ENCODE peak calls at places on chromosomes 11 and 22, in five cellular contexts. J is A549, D is K562, C is HepG2, H is GM12878. M is an unnamed sample.

GRCh38 chr22:26432619-26433311 is 3.7 kb downstream of the ASPHD2 start:
- DNase-seq in H (peak), C (no peak), D (no peak), J (no peak), M (no peak)

GRCh38 chr11:61008971-61009370 is 37.5 kb downstream of the CD6 start:
- DNase-seq in H (no peak), J (no peak), D (no peak), C (no peak), M (no peak)

GRCh38 chr11:68753300-68753699 is 2.0 kb upstream of the TESMIN start:
- DNase-seq in H (no peak), J (no peak), C (no peak), D (no peak), M (no peak)

GRCh38 chr11:110305169-110306018 is 9.0 kb upstream of the RDX start:
- DNase-seq in C (peak), H (no peak), J (peak), D (no peak), M (no peak)

GRCh38 chr11:64100345-64100744 is 64.6 kb downstream of the FLRT1 start:
- DNase-seq in C (no peak), H (no peak), D (peak), J (no peak), M (peak)

GRCh38 chr11:76048763-76049162 is 157.5 kb downstream of the WNT11 start:
- DNase-seq in C (no peak), D (no peak), J (peak), H (no peak), M (peak)

GRCh38 chr22:48224332-48224731 is 1461.9 kb downstream of the TBC1D22A start:
- DNase-seq in C (no peak), H (no peak), D (no peak), J (no peak), M (no peak)

GRCh38 chr11:63829823-63830489 is 9.0 kb upstream of the MARK2 start:
- DNase-seq in D (peak), J (peak), H (no peak), C (peak), M (peak)

GRCh38 chr11:134069996-134070845 is 1.3 kb downstream of the JAM3 start:
- DNase-seq in C (no peak), J (no peak), H (no peak), D (no peak), M (no peak)

GRCh38 chr11:83151274-83151977 is 5.5 kb upstream of the PCF11 start:
- DNase-seq in D (peak), H (no peak), C (no peak), J (peak), M (no peak)

GRCh38 chr22:41117127-41117965 is 25.0 kb downstream of the EP300 start:
- DNase-seq in J (no peak), C (no peak), H (no peak), D (no peak), M (no peak)

GRCh38 chr22:50399751-50400331 is 56.7 kb downstream of the PPP6R2 start:
- DNase-seq in D (peak), C (peak), H (no peak), J (peak), M (peak)

GRCh38 chr11:10918698-10919097 is 60.8 kb upstream of the ZBED5 start:
- DNase-seq in D (no peak), J (no peak), C (no peak), H (no peak), M (no peak)

GRCh38 chr22:19795617-19796008 is 35.0 kb downstream of the TBX1 start:
- DNase-seq in J (no peak), C (no peak), H (no peak), D (no peak), M (no peak)

GRCh38 chr22:36325163-36326031 is 62.4 kb downstream of the MYH9 start:
- DNase-seq in H (no peak), D (no peak), J (no peak), C (no peak), M (no peak)

GRCh38 chr11:75387742-75388294 is 11.5 kb upstream of the RPS3 start:
- DNase-seq in H (no peak), J (peak), D (no peak), C (no peak), M (no peak)

GRCh38 chr22:39474351-39474991 is 17.7 kb downstream of the MGAT3 start:
- DNase-seq in D (peak), C (no peak), J (no peak), H (no peak), M (peak)

GRCh38 chr11:117819096-117820040 is 5.2 kb downstream of the FXYD2 start:
- DNase-seq in D (peak), J (peak), C (peak), H (no peak), M (peak)

GRCh38 chr11:36711104-36711825 is 113.2 kb upstream of the RAG2 start:
- DNase-seq in J (peak), C (peak), D (peak), H (no peak), M (peak)

GRCh38 chr11:36019722-36020121 is 75.9 kb downstream of the LDLRAD3 start:
- DNase-seq in J (no peak), D (no peak), H (no peak), C (no peak), M (no peak)

GRCh38 chr11:58575377-58576020 is at the start of gene LPXN:
- DNase-seq in H (no peak), C (no peak), D (no peak), J (no peak), M (no peak)

GRCh38 chr11:44178381-44178780 is 82.9 kb downstream of the EXT2 start:
- DNase-seq in H (no peak), D (peak), C (no peak), J (no peak), M (peak)

GRCh38 chr11:90254065-90254464 is 31.2 kb upstream of the CHORDC1 start:
- DNase-seq in C (no peak), J (no peak), H (no peak), D (no peak), M (no peak)

GRCh38 chr22:24138649-24139420 is 42.5 kb upstream of the SUSD2 start:
- DNase-seq in H (no peak), C (no peak), D (no peak), J (no peak), M (no peak)

GRCh38 chr11:115168229-115168671 is 336.0 kb downstream of the CADM1 start:
- DNase-seq in J (no peak), C (no peak), D (no peak), H (no peak), M (no peak)

GRCh38 chr11:62922189-62922589 is 1.0 kb upstream of the CHRM1 start:
- DNase-seq in H (no peak), J (no peak), D (no peak), C (no peak), M (no peak)

GRCh38 chr11:118167253-118167652 is 9.2 kb downstream of the SCN2B start:
- DNase-seq in H (no peak), J (no peak), C (no peak), D (no peak), M (no peak)

GRCh38 chr11:70220920-70221319 is 17.8 kb downstream of the FADD start:
- DNase-seq in D (no peak), C (no peak), H (no peak), J (no peak), M (no peak)

GRCh38 chr22:40635008-40635939 is 1.2 kb downstream of the MRTFA start:
- DNase-seq in C (no peak), H (no peak), J (no peak), D (no peak), M (peak)

GRCh38 chr11:128471138-128471661 is 116.2 kb downstream of the ETS1 start:
- DNase-seq in H (peak), D (no peak), J (no peak), C (no peak), M (no peak)

GRCh38 chr11:46489668-46490560 is 98.3 kb upstream of the CHRM4 start:
- DNase-seq in H (no peak), D (peak), J (peak), C (peak), M (peak)

GRCh38 chr11:5626191-5626590 is 1.4 kb downstream of the TRIM34 start:
- DNase-seq in D (no peak), H (no peak), J (no peak), C (no peak), M (no peak)
- TF ChIP-seq JUNB in D (no peak), H (no peak), J (no peak), C (no peak), M (no peak)

GRCh38 chr11:112563808-112564207 is 303.1 kb upstream of the PLET1 start:
- DNase-seq in C (no peak), D (no peak), H (no peak), J (no peak), M (no peak)
- H3K27ac ChIP-seq in C (no peak), D (no peak), H (no peak), J (no peak), M (no peak)

GRCh38 chr22:37561209-37562048 is 1.1 kb downstream of the CDC42EP1 start:
- DNase-seq in C (peak), D (peak), H (no peak), J (peak), M (peak)

GRCh38 chr22:37564111-37564711 is 3.9 kb downstream of the CDC42EP1 start:
- DNase-seq in J (no peak), H (no peak), C (no peak), D (no peak), M (no peak)

GRCh38 chr22:37565830-37566229 is 5.5 kb downstream of the CDC42EP1 start:
- DNase-seq in H (no peak), C (no peak), D (no peak), J (no peak), M (no peak)

GRCh38 chr22:37562049-37562784 is 1.9 kb downstream of the CDC42EP1 start:
- DNase-seq in J (no peak), H (no peak), C (no peak), D (no peak), M (no peak)

DNA sequence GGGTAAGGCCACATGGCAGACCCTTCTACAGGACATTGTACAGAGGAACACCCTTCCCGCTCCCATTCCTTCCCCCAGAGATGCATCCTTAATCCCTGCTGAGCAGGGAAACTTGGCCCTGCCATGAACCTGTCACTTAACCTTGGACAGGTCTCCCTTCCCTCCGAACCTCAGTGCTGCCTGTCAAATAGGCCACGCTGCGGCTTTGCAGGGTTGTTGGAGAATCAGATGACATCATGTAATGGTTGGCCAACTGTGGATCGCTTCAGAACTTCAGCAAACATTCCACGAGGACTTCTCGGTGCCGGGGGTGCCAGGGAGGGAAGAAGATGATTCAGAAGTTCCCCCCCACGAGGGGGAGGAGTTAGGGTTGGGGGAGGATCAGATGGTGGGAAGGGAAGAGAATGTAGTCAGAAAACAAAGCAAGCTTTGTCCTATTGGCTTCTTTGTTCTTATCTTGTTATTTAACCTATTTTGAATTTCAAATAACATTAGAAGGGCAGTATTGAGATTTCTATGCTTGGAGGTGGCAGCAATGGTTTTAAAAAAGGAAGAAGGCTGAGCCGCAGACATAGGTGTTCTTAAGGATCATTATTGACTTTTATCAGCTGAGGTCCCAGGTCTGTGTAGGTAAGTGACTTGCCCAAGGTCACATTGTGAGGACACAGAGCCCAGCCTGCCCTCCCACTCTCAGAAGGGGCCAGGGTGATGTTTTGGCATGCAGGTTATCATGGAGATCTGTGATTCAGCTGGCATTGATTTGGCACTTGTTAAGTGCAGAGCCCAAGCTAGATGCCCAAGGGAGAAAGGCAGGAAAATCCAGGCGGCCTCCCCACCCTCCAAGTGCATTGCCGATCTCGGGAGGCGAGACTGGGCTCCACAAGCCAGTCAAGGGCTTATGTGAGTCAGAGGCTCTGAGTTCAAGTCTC is 3.1 kb downstream of the CDC42EP1 start:
- DNase-seq in D (peak), H (no peak), C (peak), J (peak), M (peak)
- H3K4me3 ChIP-seq in D (peak), H (no peak), C (peak), J (peak), M (no peak)

GRCh38 chr11:120123946-120124345 is 14.0 kb downstream of the TRIM29 start:
- DNase-seq in C (no peak), H (no peak), D (no peak), J (no peak), M (no peak)
- TF ChIP-seq JUNB in C (no peak), H (no peak), D (no peak), J (no peak), M (no peak)

GRCh38 chr11:107457205-107457557 is 444 bp downstream of the CWF19L2 start:
- DNase-seq in J (no peak), C (no peak), H (no peak), D (peak), M (peak)
- H3K27ac ChIP-seq in J (peak), C (peak), H (peak), D (peak), M (peak)

DNA sequence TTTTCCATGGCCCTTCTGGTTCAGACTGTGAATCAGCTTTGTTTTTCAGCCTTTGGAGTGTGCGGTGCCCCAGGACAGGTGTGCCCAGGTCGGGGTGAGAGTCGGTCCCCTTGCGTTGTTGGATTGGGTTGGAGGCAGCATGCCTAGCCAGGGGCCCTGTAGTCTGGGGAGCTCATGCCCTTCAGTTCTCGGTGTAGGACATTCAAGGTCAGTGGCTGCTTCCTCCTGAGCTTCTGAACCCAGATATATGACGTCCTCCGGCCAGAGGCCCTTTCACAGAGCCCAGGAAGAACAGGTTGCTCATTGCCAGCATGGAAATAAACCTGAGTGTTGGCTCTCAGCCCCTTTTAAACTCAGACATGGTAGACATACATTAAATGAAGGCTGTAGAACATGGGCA is 2.7 kb downstream of the CSRP3 start:
- DNase-seq in D (no peak), J (no peak), C (no peak), H (no peak), M (no peak)
- H3K4me3 ChIP-seq in D (no peak), J (no peak), C (no peak), H (no peak), M (no peak)

GRCh38 chr11:13391217-13391616 is 71.8 kb downstream of the BTBD10 start:
- DNase-seq in C (no peak), J (no peak), H (no peak), D (no peak), M (no peak)
- TF ChIP-seq JUNB in C (no peak), J (no peak), H (no peak), D (no peak), M (no peak)

GRCh38 chr11:30811226-30811625 is 225.1 kb upstream of the MPPED2 start:
- DNase-seq in C (no peak), H (no peak), D (no peak), J (no peak), M (no peak)
- H3K27ac ChIP-seq in C (no peak), H (no peak), D (no peak), J (no peak), M (no peak)

M was measured in GM23338.